ENCODE peak calls at places on chromosome 4, in five cellular contexts. C is left cardiac atrium, A is AG08395, F is NCI-H1105, T is nucleus accumbens. Q is an unnamed sample.

GRCh38 chr4:82898322-82899243 is 2.0 kb upstream of the THAP9 start:
- DNase-seq in C (peak; percentile 34), A (peak; percentile 63), F (no peak), T (no peak), Q (no peak)

GRCh38 chr4:41257257-41257900 is 651 bp downstream of the UCHL1 start:
- DNase-seq in C (peak; percentile 53), A (peak; percentile 31), F (peak; percentile 88), T (peak; percentile 39), Q (no peak)

GRCh38 chr4:113476800-113477199 is 284.7 kb downstream of the CAMK2D start:
- DNase-seq in C (no peak), A (no peak), F (no peak), T (no peak), Q (no peak)

GRCh38 chr4:26757751-26758150 is 102.9 kb upstream of the STIM2 start:
- DNase-seq in C (no peak), A (no peak), F (no peak), T (no peak), Q (no peak)

GRCh38 chr4:142558851-142559250 is 287.2 kb downstream of the INPP4B start:
- DNase-seq in C (no peak), A (peak; percentile 33), F (no peak), T (no peak), Q (no peak)

GRCh38 chr4:20430555-20430954 is 178.8 kb downstream of the SLIT2 start:
- DNase-seq in C (no peak), A (peak; percentile 3), F (no peak), T (no peak), Q (no peak)

GRCh38 chr4:105951198-105951597 is 55.9 kb downstream of the NPNT start:
- DNase-seq in C (no peak), A (peak; percentile 27), F (no peak), T (no peak), Q (no peak)

GRCh38 chr4:178784491-178784890 is 1342.3 kb upstream of the AGA start:
- DNase-seq in C (no peak), A (no peak), F (no peak), T (no peak), Q (no peak)

GRCh38 chr4:73341454-73341853 is 62.6 kb upstream of the ALB start:
- DNase-seq in C (no peak), A (peak; percentile 58), F (peak; percentile 44), T (peak; percentile 14), Q (no peak)

GRCh38 chr4:23966720-23967119 is 76.9 kb upstream of the PPARGC1A start:
- DNase-seq in C (no peak), A (no peak), F (no peak), T (no peak), Q (no peak)

GRCh38 chr4:159446266-159446976 is 343.5 kb downstream of the RAPGEF2 start:
- DNase-seq in C (peak; percentile 28), A (peak; percentile 75), F (peak; percentile 7), T (peak; percentile 14), Q (no peak)

GRCh38 chr4:42151568-42152506 is 618 bp downstream of the BEND4 start:
- DNase-seq in C (peak; percentile 23), A (no peak), F (peak; percentile 46), T (no peak), Q (no peak)

GRCh38 chr4:87037921-87038320 is 103.1 kb downstream of the AFF1 start:
- DNase-seq in C (no peak), A (no peak), F (no peak), T (no peak), Q (no peak)

GRCh38 chr4:184313710-184314659 is 96.3 kb upstream of the ENPP6 start:
- DNase-seq in C (no peak), A (no peak), F (no peak), T (no peak), Q (no peak)

GRCh38 chr4:78360466-78360865 is 191.1 kb upstream of the ANXA3 start:
- DNase-seq in C (no peak), A (no peak), F (no peak), T (no peak), Q (no peak)

GRCh38 chr4:140427104-140427918 is at the start of gene CLGN:
- DNase-seq in C (peak; percentile 81), A (peak; percentile 63), F (peak; percentile 51), T (peak; percentile 25), Q (peak; percentile 34)

GRCh38 chr4:14336656-14337055 is 665.6 kb upstream of the CPEB2 start:
- DNase-seq in C (no peak), A (no peak), F (no peak), T (no peak), Q (no peak)

GRCh38 chr4:22115262-22115661 is 166.7 kb upstream of the KCNIP4 start:
- DNase-seq in C (no peak), A (no peak), F (no peak), T (no peak), Q (no peak)

GRCh38 chr4:7769936-7770674 is 169.6 kb downstream of the AFAP1 start:
- DNase-seq in C (no peak), A (peak; percentile 38), F (no peak), T (no peak), Q (no peak)

GRCh38 chr4:8310306-8310705 is 40.8 kb downstream of the HTRA3 start:
- DNase-seq in C (no peak), A (no peak), F (no peak), T (no peak), Q (no peak)

GRCh38 chr4:81030617-81031388 is at the start of gene BMP3:
- DNase-seq in C (peak; percentile 23), A (no peak), F (peak; percentile 12), T (no peak), Q (no peak)

GRCh38 chr4:165439344-165439743 is 60.5 kb downstream of the CPE start:
- DNase-seq in C (no peak), A (no peak), F (no peak), T (no peak), Q (no peak)

GRCh38 chr4:646460-646859 is 21.1 kb downstream of the PDE6B start:
- DNase-seq in C (no peak), A (no peak), F (no peak), T (no peak), Q (no peak)

GRCh38 chr4:121736735-121737351 is 28.1 kb downstream of the SMIM43 start:
- DNase-seq in C (no peak), A (peak; percentile 65), F (no peak), T (no peak), Q (no peak)

GRCh38 chr4:41212221-41213203 is 1.8 kb downstream of the APBB2 start:
- DNase-seq in C (no peak), A (peak; percentile 43), F (no peak), T (peak; percentile 29), Q (no peak)

GRCh38 chr4:37562592-37562991 is 123.6 kb downstream of the RELL1 start:
- DNase-seq in C (no peak), A (no peak), F (no peak), T (no peak), Q (no peak)

GRCh38 chr4:118586357-118586790 is 98.8 kb upstream of the METTL14 start:
- DNase-seq in C (peak; percentile 54), A (no peak), F (no peak), T (no peak), Q (no peak)

GRCh38 chr4:121270384-121270783 is 106.3 kb upstream of the TNIP3 start:
- DNase-seq in C (no peak), A (no peak), F (no peak), T (no peak), Q (no peak)

GRCh38 chr4:123478859-123479345 is 82.3 kb downstream of the SPRY1 start:
- DNase-seq in C (no peak), A (peak; percentile 54), F (no peak), T (no peak), Q (no peak)

GRCh38 chr4:82519776-82520175 is 42.0 kb downstream of the TMEM150C start:
- DNase-seq in C (no peak), A (no peak), F (no peak), T (no peak), Q (no peak)

GRCh38 chr4:150117094-150117493 is 38.8 kb downstream of the DCLK2 start:
- DNase-seq in C (no peak), A (no peak), F (no peak), T (no peak), Q (no peak)

GRCh38 chr4:143559757-143560147 is 46.2 kb downstream of the SMARCA5 start:
- DNase-seq in C (no peak), A (no peak), F (no peak), T (no peak), Q (peak; percentile 47)

GRCh38 chr4:106062452-106062875 is 167.2 kb downstream of the NPNT start:
- DNase-seq in C (no peak), A (peak; percentile 25), F (no peak), T (no peak), Q (no peak)

GRCh38 chr4:176226736-176227135 is 31.4 kb upstream of the SPATA4 start:
- DNase-seq in C (no peak), A (no peak), F (no peak), T (no peak), Q (no peak)

GRCh38 chr4:89558147-89558546 is 250.5 kb upstream of the GPRIN3 start:
- DNase-seq in C (no peak), A (no peak), F (no peak), T (no peak), Q (no peak)

GRCh38 chr4:41369680-41370079 is 113.0 kb downstream of the UCHL1 start:
- DNase-seq in C (peak; percentile 52), A (no peak), F (no peak), T (peak; percentile 70), Q (no peak)

Q was measured in naive thymus-derived CD8-positive, alpha-beta T cell.